ENCODE peak calls at places on chromosome 15, in four cellular contexts. O is cardiac muscle cell, F is spleen, G is mammary epithelial cell. K is an unnamed sample. For H3K4me1, the result is how much of the 10 kb centered on the place peaks cover.

GRCh38 chr15:99431661-99432091 is 134.1 kb upstream of the MEF2A start:
- DNase-seq in O (no peak), F (peak), G (no peak), K (peak)

GRCh38 chr15:55535436-55535835 is 27.4 kb upstream of the DNAAF4 start:
- DNase-seq in O (no peak), F (no peak), G (no peak), K (no peak)

GRCh38 chr15:66505818-66506217 is 692 bp downstream of the ZWILCH start:
- DNase-seq in O (no peak), F (no peak), G (no peak), K (no peak)

GRCh38 chr15:52259503-52259902 is 36.1 kb downstream of the MYO5C start:
- DNase-seq in O (no peak), F (no peak), G (no peak), K (no peak)

GRCh38 chr15:60957111-60957510 is 272.0 kb downstream of the RORA start:
- DNase-seq in O (no peak), F (no peak), G (no peak), K (no peak)

GRCh38 chr15:50883903-50884302 is 24.6 kb upstream of the AP4E1 start:
- DNase-seq in O (no peak), F (no peak), G (peak), K (no peak)

GRCh38 chr15:70524470-70524869 is 238.9 kb downstream of the UACA start:
- DNase-seq in O (no peak), F (peak), G (no peak), K (peak)

GRCh38 chr15:67833504-67834248 is 6.2 kb downstream of the RNU6-1 start:
- DNase-seq in O (peak), F (peak), G (no peak), K (peak)

GRCh38 chr15:82177291-82178010 is 85.1 kb downstream of the EFL1 start:
- DNase-seq in O (no peak), F (no peak), G (peak), K (no peak)

GRCh38 chr15:94582368-94582767 is 351.0 kb downstream of the MCTP2 start:
- DNase-seq in O (peak), F (no peak), G (peak), K (no peak)

GRCh38 chr15:38069001-38069400 is 134.6 kb downstream of the TMCO5A start:
- DNase-seq in O (no peak), F (no peak), G (peak), K (no peak)

GRCh38 chr15:43484455-43484854 is 8.5 kb downstream of the TP53BP1 start:
- DNase-seq in O (no peak), F (no peak), G (no peak), K (no peak)

GRCh38 chr15:25684521-25685215 is 178.5 kb downstream of the ATP10A start:
- DNase-seq in O (no peak), F (no peak), G (no peak), K (peak)

DNA sequence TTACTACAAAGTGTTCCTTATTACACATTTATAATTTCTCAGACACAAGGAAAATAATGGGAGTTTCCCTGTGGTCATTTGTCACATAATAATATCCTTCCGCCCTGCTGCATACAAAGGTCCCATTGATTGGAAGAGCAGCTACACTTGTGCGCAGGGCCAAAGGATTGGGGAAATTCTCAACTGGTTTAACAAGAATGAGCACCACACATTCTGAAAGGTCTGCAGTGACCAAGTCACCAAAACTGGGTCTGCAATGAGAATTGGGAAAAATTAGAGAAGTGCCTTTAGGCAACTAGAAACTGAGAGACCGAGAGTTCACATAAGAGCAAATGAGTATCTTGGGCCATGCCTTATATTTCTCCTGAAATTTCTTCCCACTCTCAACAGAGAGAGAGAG is 98.2 kb upstream of the NR2F2 start:
- DNase-seq in O (no peak), F (no peak), G (peak), K (no peak)
- H3K4me1 ChIP-seq in O (under half), F (under half), G (under half), K (under half)

DNA sequence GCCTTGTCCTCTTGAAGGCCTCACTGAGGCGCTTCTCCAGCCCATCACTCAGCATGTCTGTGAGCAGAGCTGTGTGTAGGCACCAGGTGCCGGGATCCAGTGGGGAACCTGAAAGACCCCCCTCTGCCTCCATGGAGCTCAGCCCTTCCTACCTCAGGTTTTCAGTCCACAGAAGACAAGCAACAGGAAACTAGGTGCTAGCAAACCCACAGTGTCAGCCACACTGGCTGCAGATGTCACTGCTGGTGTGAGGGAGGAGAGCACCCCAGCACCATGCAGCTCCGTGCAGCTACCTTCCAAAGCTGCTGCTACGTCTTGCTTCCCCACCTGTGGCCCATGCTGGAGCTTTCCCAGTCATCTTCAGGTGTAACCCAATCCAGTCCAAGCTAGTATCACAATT is 17.9 kb downstream of the PSTPIP1 start:
- DNase-seq in O (no peak), F (no peak), G (no peak), K (no peak)
- H3K4me1 ChIP-seq in O (under half), F (under half), G (under half), K (under half)

GRCh38 chr15:40323953-40324937 is 753 bp downstream of the INAFM2 start:
- DNase-seq in O (no peak), F (peak), G (no peak), K (peak)
- H3K4me1 ChIP-seq in O (half or more), F (under half), G (half or more), K (under half)

DNA sequence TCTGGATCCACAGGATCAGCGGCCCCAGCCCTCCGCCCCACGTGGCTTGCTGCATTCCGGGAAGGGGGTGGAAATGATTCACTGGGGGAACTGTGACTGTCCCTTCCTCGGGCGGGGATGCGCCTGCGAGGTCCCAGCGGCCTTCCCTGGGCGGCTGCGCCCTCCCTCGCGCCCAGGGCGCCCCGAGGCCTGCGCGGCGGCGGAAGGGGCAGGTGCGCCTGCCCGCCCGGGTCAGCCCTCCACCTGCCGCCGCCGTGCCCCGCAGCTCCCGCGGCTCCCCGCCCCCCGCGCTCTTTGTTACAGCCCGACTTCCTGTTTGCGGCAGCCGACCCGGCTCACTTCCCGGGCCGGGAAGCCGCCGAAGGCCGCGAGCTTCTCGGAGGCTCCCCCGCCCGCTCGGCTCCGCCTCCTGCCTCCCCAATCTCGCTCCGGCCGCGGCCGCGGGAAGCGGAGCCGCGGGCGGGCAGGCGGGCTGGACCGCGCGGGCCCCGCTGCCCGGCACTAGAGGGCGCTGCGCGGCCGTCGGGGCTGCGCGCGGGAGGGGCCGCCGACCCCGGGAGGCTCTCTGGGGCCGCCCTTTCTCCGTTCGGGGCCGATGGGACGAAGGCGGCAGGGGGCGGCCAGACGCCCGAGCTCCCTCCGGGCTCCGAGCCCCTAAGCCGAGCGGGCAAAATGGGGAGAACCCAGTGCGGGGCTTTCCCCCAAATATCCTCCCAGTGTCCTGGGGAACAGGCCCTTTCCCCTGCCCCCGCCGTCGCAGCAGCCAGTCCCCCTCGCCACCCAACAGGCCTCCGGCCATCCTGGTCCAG is 11.5 kb upstream of the CHAC1 start:
- DNase-seq in O (peak), F (peak), G (peak), K (peak)
- H3K4me1 ChIP-seq in O (under half), F (under half), G (under half), K (under half)

GRCh38 chr15:74836846-74837245 is 6.1 kb downstream of the ULK3 start:
- DNase-seq in O (no peak), F (no peak), G (no peak), K (no peak)

GRCh38 chr15:74837482-74837881 is 5.5 kb downstream of the ULK3 start:
- DNase-seq in O (no peak), F (no peak), G (no peak), K (peak)

GRCh38 chr15:74832826-74833225 is 6.4 kb downstream of the CPLX3 start:
- DNase-seq in O (no peak), F (no peak), G (no peak), K (no peak)

GRCh38 chr15:74833376-74834107 is 7.1 kb downstream of the CPLX3 start:
- DNase-seq in O (no peak), F (no peak), G (no peak), K (no peak)

GRCh38 chr15:74835312-74835823 is 7.6 kb downstream of the ULK3 start:
- DNase-seq in O (peak), F (no peak), G (peak), K (no peak)
- H3K4me1 ChIP-seq in O (under half), F (under half), G (under half), K (under half)

GRCh38 chr15:90552162-90552928 is 22.6 kb downstream of the CRTC3 start:
- DNase-seq in O (no peak), F (no peak), G (no peak), K (no peak)
- H3K4me1 ChIP-seq in O (under half), F (under half), G (under half), K (under half)

GRCh38 chr15:49863431-49864205 is 242.8 kb downstream of the DTWD1 start:
- DNase-seq in O (no peak), F (no peak), G (peak), K (no peak)
- H3K4me1 ChIP-seq in O (under half), F (under half), G (under half), K (under half)

DNA sequence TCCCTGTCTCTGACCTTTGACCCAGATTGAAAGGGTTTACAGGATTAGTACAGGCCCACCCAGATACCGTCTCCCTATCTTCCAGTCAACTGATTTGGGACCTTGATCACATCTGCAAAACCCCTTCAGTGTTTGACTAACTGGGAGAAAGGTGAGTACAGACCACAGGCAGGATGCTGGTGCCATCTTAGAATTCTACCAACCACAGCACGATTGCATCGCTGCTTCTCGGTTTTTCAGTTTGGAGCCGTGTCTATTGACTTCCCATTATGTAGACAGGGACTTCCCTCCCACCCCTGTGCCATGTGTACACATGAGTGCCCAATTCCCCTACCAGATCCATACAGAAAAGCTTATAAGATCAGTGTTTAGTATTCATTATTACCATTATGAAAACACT is 6.6 kb upstream of the KLF13 start:
- DNase-seq in O (no peak), F (no peak), G (no peak), K (no peak)
- H3K4me1 ChIP-seq in O (under half), F (under half), G (under half), K (under half)

GRCh38 chr15:92902020-92902419 is 1.9 kb downstream of the CHD2 start:
- DNase-seq in O (no peak), F (no peak), G (no peak), K (no peak)

GRCh38 chr15:92900712-92901052 is 558 bp downstream of the CHD2 start:
- DNase-seq in O (no peak), F (no peak), G (no peak), K (no peak)

GRCh38 chr15:92901053-92901761 is 1.1 kb downstream of the CHD2 start:
- DNase-seq in O (no peak), F (no peak), G (peak), K (no peak)

GRCh38 chr15:92898988-92899909 is 875 bp upstream of the CHD2 start:
- DNase-seq in O (no peak), F (no peak), G (no peak), K (no peak)

DNA sequence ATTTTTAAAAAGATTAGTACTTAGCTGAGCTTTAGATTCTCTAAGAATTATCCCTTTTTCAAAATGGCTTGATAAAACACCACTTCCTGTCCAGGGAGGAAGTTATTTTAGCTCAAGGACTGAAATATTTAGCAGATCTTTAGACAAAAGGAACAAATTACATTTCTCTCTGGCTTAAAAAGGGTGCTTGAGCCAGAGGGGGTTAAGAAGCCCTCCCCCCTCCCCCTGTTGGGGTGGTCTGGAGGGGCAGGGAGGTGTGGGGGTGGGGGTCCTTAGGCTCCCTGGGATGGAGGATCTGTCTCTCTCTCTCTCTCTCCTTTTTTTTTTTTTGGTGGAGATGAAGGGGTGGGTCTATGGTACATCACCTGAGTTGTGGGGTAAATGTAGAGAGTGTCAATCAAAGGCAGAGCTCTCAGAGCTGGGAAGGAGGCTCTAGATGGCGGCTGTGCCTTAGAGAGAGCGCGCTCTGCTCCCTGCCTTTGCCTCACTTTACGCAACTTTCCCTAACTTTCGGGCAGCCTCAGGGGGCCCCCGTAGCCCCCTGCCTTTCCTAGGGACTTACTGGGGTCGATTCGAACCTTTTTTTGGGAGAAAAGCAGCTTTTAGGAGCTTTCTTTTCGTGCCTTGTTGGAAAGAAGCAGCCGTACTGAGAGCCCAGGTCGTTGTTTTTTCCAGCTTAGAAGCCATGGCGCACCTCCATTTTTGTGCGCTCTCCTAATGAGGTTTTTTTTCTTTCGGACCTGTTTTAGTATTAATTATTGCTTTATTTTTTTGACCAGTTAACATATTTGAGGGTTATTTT is at the start of gene CHD2:
- DNase-seq in O (peak), F (peak), G (peak), K (peak)
- H3K4me1 ChIP-seq in O (under half), F (half or more), G (under half), K (under half)

GRCh38 chr15:63509933-63510547 is 5.6 kb downstream of the USP3 start:
- DNase-seq in O (no peak), F (no peak), G (peak), K (no peak)
- H3K4me1 ChIP-seq in O (under half), F (half or more), G (under half), K (under half)